ENCODE peak calls at places on chromosomes 13 and 19, in eight cellular contexts. C, I, J, D, H, V, W and S are unnamed samples.
A peak's percentile ranks its signal among the peaks of the same experiment; 100 is the strongest.

GRCh38 chr13:25132984-25133383 is 37.0 kb downstream of the PABPC3 start:
- DNase-seq in C (no peak), I (no peak), J (no peak), D (no peak), H (no peak), V (no peak), W (no peak), S (no peak)

GRCh38 chr19:39401549-39402416 is 4.9 kb upstream of the ZFP36 start:
- DNase-seq in C (peak; percentile 89), I (peak; percentile 27), J (peak; percentile 79), D (peak; percentile 89), H (peak; percentile 13), V (no peak), W (peak; percentile 83), S (peak; percentile 88)

GRCh38 chr13:111330211-111330610 is 9.8 kb downstream of the TEX29 start:
- DNase-seq in C (no peak), I (no peak), J (no peak), D (no peak), H (no peak), V (no peak), W (peak; percentile 9), S (no peak)

GRCh38 chr13:42392706-42393572 is 121.0 kb downstream of the AKAP11 start:
- DNase-seq in C (no peak), I (no peak), J (no peak), D (peak; percentile 31), H (no peak), V (no peak), W (no peak), S (no peak)

GRCh38 chr19:49971991-49972401 is 11.0 kb upstream of the SIGLEC11 start:
- DNase-seq in C (no peak), I (no peak), J (peak; percentile 61), D (no peak), H (no peak), V (no peak), W (no peak), S (no peak)

GRCh38 chr13:27933580-27934328 is 14.0 kb downstream of the PDX1 start:
- DNase-seq in C (no peak), I (no peak), J (no peak), D (no peak), H (no peak), V (no peak), W (no peak), S (no peak)

GRCh38 chr19:7257148-7258041 is 36.8 kb downstream of the INSR start:
- DNase-seq in C (peak; percentile 67), I (peak; percentile 32), J (peak; percentile 59), D (no peak), H (no peak), V (no peak), W (peak; percentile 69), S (no peak)

GRCh38 chr13:43153436-43154082 is 130.2 kb downstream of the DNAJC15 start:
- DNase-seq in C (peak; percentile 44), I (no peak), J (no peak), D (no peak), H (no peak), V (no peak), W (no peak), S (no peak)

GRCh38 chr13:41500501-41500900 is 43.2 kb downstream of the RGCC start:
- DNase-seq in C (no peak), I (no peak), J (no peak), D (peak; percentile 34), H (no peak), V (no peak), W (no peak), S (no peak)

GRCh38 chr13:52743569-52743968 is 3.9 kb upstream of the CNMD start:
- DNase-seq in C (no peak), I (no peak), J (no peak), D (no peak), H (no peak), V (no peak), W (no peak), S (no peak)

GRCh38 chr13:30932481-30933333 is at the start of gene TEX26:
- DNase-seq in C (no peak), I (no peak), J (no peak), D (no peak), H (peak; percentile 90), V (no peak), W (no peak), S (no peak)

GRCh38 chr13:48144413-48145035 is 49.6 kb upstream of the MED4 start:
- DNase-seq in C (peak; percentile 45), I (no peak), J (no peak), D (no peak), H (no peak), V (no peak), W (peak; percentile 67), S (no peak)

GRCh38 chr13:55577082-55577846 is 1563.5 kb upstream of the PRR20A start:
- DNase-seq in C (no peak), I (no peak), J (no peak), D (no peak), H (peak; percentile 3), V (no peak), W (no peak), S (no peak)

GRCh38 chr13:45512148-45512498 is 47.4 kb downstream of the COG3 start:
- DNase-seq in C (peak; percentile 50), I (no peak), J (no peak), D (no peak), H (no peak), V (no peak), W (no peak), S (no peak)

GRCh38 chr13:50529154-50529882 is 314.2 kb downstream of the DLEU7 start:
- DNase-seq in C (peak; percentile 89), I (peak; percentile 84), J (peak; percentile 87), D (no peak), H (no peak), V (no peak), W (peak; percentile 86), S (no peak)

GRCh38 chr13:44726214-44726613 is 150.1 kb upstream of the TSC22D1 start:
- DNase-seq in C (peak; percentile 90), I (no peak), J (no peak), D (no peak), H (no peak), V (no peak), W (no peak), S (no peak)

DNA sequence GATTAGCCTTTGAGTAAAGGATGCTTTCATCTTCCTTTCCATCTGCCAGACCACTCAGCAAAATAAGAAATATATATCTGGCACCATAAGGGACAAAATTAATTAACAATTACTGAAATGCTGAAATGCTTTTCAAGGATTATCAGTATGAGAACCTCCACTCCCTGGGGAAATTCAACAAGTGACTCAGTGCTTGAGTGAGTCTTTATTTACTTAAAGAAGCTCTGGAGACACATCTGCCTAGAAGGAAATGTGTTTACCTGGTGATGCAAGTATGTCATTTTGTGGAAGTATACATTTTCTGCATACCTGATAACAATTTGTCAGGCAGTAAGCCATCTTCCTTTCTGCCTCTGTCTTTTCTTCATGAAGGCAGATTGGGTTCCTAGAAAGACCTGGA is 23.4 kb downstream of the ZNF560 start:
- DNase-seq in C (no peak), I (no peak), J (no peak), D (no peak), H (no peak), V (no peak), W (no peak), S (no peak)
- H3K9me3 ChIP-seq in C (peaks cover 11% of the 10 kb centered on the region), I (peaks cover 16% of the 10 kb centered on the region), J (peaks cover 74% of the 10 kb centered on the region), D (peaks cover 12% of the 10 kb centered on the region), H (peaks cover 17% of the 10 kb centered on the region), V (no peaks in the 10 kb centered on the region), W (no peaks in the 10 kb centered on the region), S (peaks cover 8% of the 10 kb centered on the region)

GRCh38 chr19:36330226-36330625 is 48.8 kb downstream of the ZFP14 start:
- DNase-seq in C (no peak), I (no peak), J (no peak), D (no peak), H (no peak), V (no peak), W (no peak), S (no peak)
- H3K9me3 ChIP-seq in C (no peaks in the 10 kb centered on the region), I (peaks cover 38% of the 10 kb centered on the region), J (peaks cover 99% of the 10 kb centered on the region), D (peaks cover 17% of the 10 kb centered on the region), H (no peaks in the 10 kb centered on the region), V (no peaks in the 10 kb centered on the region), W (no peaks in the 10 kb centered on the region), S (peaks cover 5% of the 10 kb centered on the region)

GRCh38 chr19:20611866-20612265 is 46.3 kb upstream of the ZNF737 start:
- DNase-seq in C (no peak), I (no peak), J (no peak), D (no peak), H (no peak), V (no peak), W (no peak), S (no peak)
- H3K9me3 ChIP-seq in C (peaks cover 28% of the 10 kb centered on the region), I (peaks cover 25% of the 10 kb centered on the region), J (peaks cover 82% of the 10 kb centered on the region), D (peaks cover 16% of the 10 kb centered on the region), H (no peaks in the 10 kb centered on the region), V (no peaks in the 10 kb centered on the region), W (no peaks in the 10 kb centered on the region), S (peaks cover 4% of the 10 kb centered on the region)

GRCh38 chr19:58252102-58252685 is 23.5 kb downstream of the ZNF544 start:
- DNase-seq in C (no peak), I (no peak), J (no peak), D (no peak), H (peak; percentile 13), V (no peak), W (no peak), S (no peak)

GRCh38 chr19:58243351-58243750 is 14.6 kb downstream of the ZNF544 start:
- DNase-seq in C (no peak), I (no peak), J (no peak), D (no peak), H (no peak), V (no peak), W (no peak), S (no peak)

GRCh38 chr19:58248886-58249285 is 20.2 kb downstream of the ZNF544 start:
- DNase-seq in C (no peak), I (no peak), J (no peak), D (no peak), H (no peak), V (no peak), W (no peak), S (no peak)
- H3K9me3 ChIP-seq in C (peaks cover 87% of the 10 kb centered on the region), I (peaks cover 68% of the 10 kb centered on the region), J (peaks cover 100% of the 10 kb centered on the region), D (peaks cover 51% of the 10 kb centered on the region), H (peaks cover 51% of the 10 kb centered on the region), V (peaks cover 25% of the 10 kb centered on the region), W (peaks cover 44% of the 10 kb centered on the region), S (peaks cover 26% of the 10 kb centered on the region)

GRCh38 chr19:22052644-22053013 is 345 bp downstream of the ZNF257 start:
- DNase-seq in C (no peak), I (no peak), J (no peak), D (no peak), H (no peak), V (no peak), W (no peak), S (no peak)
- H3K9me3 ChIP-seq in C (peaks cover 14% of the 10 kb centered on the region), I (peaks cover 14% of the 10 kb centered on the region), J (peaks cover 40% of the 10 kb centered on the region), D (no peaks in the 10 kb centered on the region), H (peaks cover 27% of the 10 kb centered on the region), V (no peaks in the 10 kb centered on the region), W (no peaks in the 10 kb centered on the region), S (no peaks in the 10 kb centered on the region)